ENCODE peak calls at places on chromosome 13, in eight cellular contexts. C, U, E, Y, V, J, O and N are unnamed samples.

GRCh38 chr13:108816381-108816780 is 187.0 kb downstream of the MYO16 start:
- DNase-seq in C (no peak), U (no peak), E (no peak), Y (no peak), V (no peak), J (peak), O (no peak), N (no peak)

GRCh38 chr13:99398916-99399622 is 91.9 kb upstream of the GPR183 start:
- DNase-seq in C (no peak), U (no peak), E (no peak), Y (no peak), V (no peak), J (no peak), O (no peak), N (no peak)

GRCh38 chr13:59494151-59494550 is 669.6 kb downstream of the DIAPH3 start:
- DNase-seq in C (no peak), U (no peak), E (no peak), Y (no peak), V (no peak), J (no peak), O (no peak), N (no peak)

GRCh38 chr13:114015608-114016295 is 41.9 kb upstream of the C13orf46 start:
- DNase-seq in C (peak), U (no peak), E (no peak), Y (peak), V (no peak), J (peak), O (no peak), N (no peak)

GRCh38 chr13:113742000-113742441 is 17.0 kb upstream of the TMEM255B start:
- DNase-seq in C (peak), U (peak), E (peak), Y (peak), V (no peak), J (peak), O (no peak), N (peak)

GRCh38 chr13:42101821-42102580 is 53.6 kb downstream of the DGKH start:
- DNase-seq in C (no peak), U (peak), E (no peak), Y (no peak), V (no peak), J (peak), O (peak), N (no peak)

GRCh38 chr13:94759120-94759728 is 46.9 kb upstream of the SOX21 start:
- DNase-seq in C (no peak), U (no peak), E (no peak), Y (no peak), V (no peak), J (no peak), O (no peak), N (no peak)

GRCh38 chr13:21347753-21348318 is 111.3 kb downstream of the ZDHHC20 start:
- DNase-seq in C (no peak), U (no peak), E (peak), Y (no peak), V (no peak), J (no peak), O (no peak), N (no peak)

GRCh38 chr13:40876020-40876738 is 86.8 kb downstream of the SLC25A15 start:
- DNase-seq in C (no peak), U (no peak), E (no peak), Y (no peak), V (no peak), J (no peak), O (no peak), N (no peak)

GRCh38 chr13:109699628-109700071 is 86.7 kb downstream of the IRS2 start:
- DNase-seq in C (no peak), U (no peak), E (peak), Y (no peak), V (no peak), J (no peak), O (no peak), N (no peak)

GRCh38 chr13:74145249-74145970 is 11.2 kb upstream of the KLF12 start:
- DNase-seq in C (peak), U (peak), E (no peak), Y (no peak), V (no peak), J (peak), O (no peak), N (peak)

GRCh38 chr13:49927755-49928154 is 8.4 kb downstream of the SPRYD7 start:
- DNase-seq in C (peak), U (peak), E (no peak), Y (no peak), V (no peak), J (peak), O (no peak), N (peak)

GRCh38 chr13:51760592-51760991 is 43.4 kb downstream of the DHRS12 start:
- DNase-seq in C (peak), U (peak), E (no peak), Y (no peak), V (peak), J (no peak), O (no peak), N (no peak)

GRCh38 chr13:33109801-33110200 is 93.6 kb downstream of the KL start:
- DNase-seq in C (peak), U (no peak), E (peak), Y (no peak), V (no peak), J (no peak), O (no peak), N (no peak)

GRCh38 chr13:109654341-109655205 is 131.8 kb downstream of the IRS2 start:
- DNase-seq in C (peak), U (no peak), E (no peak), Y (no peak), V (no peak), J (peak), O (no peak), N (peak)

GRCh38 chr13:44259045-44260042 is 114.3 kb upstream of the SERP2 start:
- DNase-seq in C (peak), U (peak), E (no peak), Y (peak), V (peak), J (peak), O (no peak), N (peak)

GRCh38 chr13:94154362-94154761 is 325.1 kb downstream of the DCT start:
- DNase-seq in C (peak), U (peak), E (peak), Y (peak), V (peak), J (peak), O (no peak), N (peak)

GRCh38 chr13:72507394-72508199 is 219.8 kb downstream of the MZT1 start:
- DNase-seq in C (no peak), U (peak), E (no peak), Y (no peak), V (no peak), J (peak), O (no peak), N (no peak)

GRCh38 chr13:85148009-85148408 is 651.2 kb downstream of the SLITRK6 start:
- DNase-seq in C (no peak), U (peak), E (peak), Y (no peak), V (no peak), J (no peak), O (no peak), N (no peak)

GRCh38 chr13:34357435-34358232 is 539.7 kb downstream of the RFC3 start:
- DNase-seq in C (peak), U (peak), E (peak), Y (peak), V (no peak), J (peak), O (no peak), N (peak)

GRCh38 chr13:109344552-109345157 is 441.7 kb downstream of the IRS2 start:
- DNase-seq in C (peak), U (peak), E (no peak), Y (peak), V (no peak), J (peak), O (no peak), N (peak)

GRCh38 chr13:59111711-59112110 is 1052.0 kb downstream of the DIAPH3 start:
- DNase-seq in C (peak), U (peak), E (no peak), Y (no peak), V (no peak), J (peak), O (no peak), N (peak)

GRCh38 chr13:36981156-36981743 is 17.9 kb downstream of the ALG5 start:
- DNase-seq in C (peak), U (peak), E (no peak), Y (peak), V (no peak), J (peak), O (no peak), N (peak)

GRCh38 chr13:41352935-41353801 is 42.1 kb downstream of the NAA16 start:
- DNase-seq in C (peak), U (peak), E (peak), Y (peak), V (no peak), J (peak), O (no peak), N (peak)

GRCh38 chr13:46866150-46866549 is 30.7 kb downstream of the HTR2A start:
- DNase-seq in C (peak), U (peak), E (peak), Y (peak), V (no peak), J (peak), O (no peak), N (peak)

GRCh38 chr13:73194310-73194709 is 135.5 kb downstream of the KLF5 start:
- DNase-seq in C (no peak), U (no peak), E (no peak), Y (no peak), V (no peak), J (no peak), O (no peak), N (no peak)

GRCh38 chr13:24742294-24742693 is 21.7 kb upstream of the RNF17 start:
- DNase-seq in C (no peak), U (peak), E (peak), Y (peak), V (no peak), J (no peak), O (no peak), N (no peak)

GRCh38 chr13:98563071-98563470 is 13.8 kb downstream of the STK24 start:
- DNase-seq in C (no peak), U (no peak), E (no peak), Y (no peak), V (no peak), J (no peak), O (no peak), N (no peak)

GRCh38 chr13:18943721-18944391 is 237.8 kb downstream of the TUBA3C start:
- DNase-seq in C (no peak), U (no peak), E (no peak), Y (no peak), V (no peak), J (no peak), O (no peak), N (no peak)

GRCh38 chr13:30569901-30570576 is 47.7 kb upstream of the USPL1 start:
- DNase-seq in C (peak), U (peak), E (peak), Y (peak), V (peak), J (peak), O (no peak), N (peak)

GRCh38 chr13:109989155-109989554 is 202.8 kb upstream of the IRS2 start:
- DNase-seq in C (peak), U (peak), E (peak), Y (no peak), V (no peak), J (peak), O (no peak), N (peak)

GRCh38 chr13:112233256-112233655 is 142.9 kb upstream of the SPACA7 start:
- DNase-seq in C (no peak), U (no peak), E (no peak), Y (no peak), V (no peak), J (no peak), O (no peak), N (no peak)

GRCh38 chr13:111590796-111591195 is 270.4 kb downstream of the TEX29 start:
- DNase-seq in C (no peak), U (no peak), E (no peak), Y (no peak), V (no peak), J (no peak), O (no peak), N (no peak)

GRCh38 chr13:112726018-112726767 is 36.4 kb downstream of the ATP11A start:
- DNase-seq in C (no peak), U (no peak), E (peak), Y (no peak), V (no peak), J (no peak), O (no peak), N (no peak)

GRCh38 chr13:57635541-57635940 is 4.0 kb downstream of the PCDH17 start:
- DNase-seq in C (no peak), U (peak), E (no peak), Y (no peak), V (no peak), J (no peak), O (no peak), N (no peak)

GRCh38 chr13:57637515-57637914 is 6.0 kb downstream of the PCDH17 start:
- DNase-seq in C (no peak), U (no peak), E (no peak), Y (no peak), V (no peak), J (no peak), O (no peak), N (no peak)

GRCh38 chr13:57634829-57635165 is 3.3 kb downstream of the PCDH17 start:
- DNase-seq in C (no peak), U (no peak), E (no peak), Y (no peak), V (no peak), J (no peak), O (no peak), N (no peak)

GRCh38 chr13:57638147-57638890 is 6.8 kb downstream of the PCDH17 start:
- DNase-seq in C (no peak), U (no peak), E (no peak), Y (no peak), V (no peak), J (no peak), O (no peak), N (no peak)

DNA sequence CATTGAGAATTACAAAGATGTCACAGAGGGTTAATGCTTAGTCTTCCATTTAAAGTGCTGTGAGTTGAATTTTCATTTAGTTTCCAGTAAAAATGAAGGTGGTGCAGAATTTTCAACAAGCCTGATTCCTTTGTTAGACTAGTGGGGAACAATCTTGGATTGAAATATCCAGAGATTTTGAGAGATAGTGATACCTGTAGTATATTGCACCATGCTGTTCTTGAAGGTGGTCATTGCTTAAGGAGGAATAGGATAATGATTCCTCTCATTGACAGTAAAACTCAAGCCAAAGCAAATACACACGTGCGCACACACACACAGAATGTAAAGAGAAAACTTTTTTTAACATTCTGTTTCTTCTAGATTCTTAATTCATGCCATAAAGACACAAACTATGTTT is 5.3 kb downstream of the PCDH17 start:
- DNase-seq in C (no peak), U (no peak), E (no peak), Y (no peak), V (no peak), J (no peak), O (no peak), N (no peak)
- H3K4me3 ChIP-seq in C (no peak), U (no peak), E (no peak), Y (no peak), V (no peak), J (no peak), O (peak), N (no peak)

GRCh38 chr13:23160241-23161175 is 20.3 kb upstream of the SGCG start:
- DNase-seq in C (no peak), U (peak), E (peak), Y (no peak), V (no peak), J (no peak), O (no peak), N (peak)
- TF ChIP-seq CTCF in C (peak), U (no peak), E (no peak), Y (no peak), V (no peak), J (no peak), O (peak), N (peak)

GRCh38 chr13:77915676-77916075 is 3.0 kb downstream of the EDNRB start:
- DNase-seq in C (peak), U (no peak), E (no peak), Y (no peak), V (no peak), J (no peak), O (no peak), N (no peak)
- H3K4me3 ChIP-seq in C (no peak), U (no peak), E (no peak), Y (no peak), V (no peak), J (no peak), O (peak), N (no peak)

GRCh38 chr13:96020941-96021340 is 32.3 kb downstream of the UGGT2 start:
- DNase-seq in C (no peak), U (no peak), E (no peak), Y (no peak), V (no peak), J (no peak), O (no peak), N (no peak)

GRCh38 chr13:96018135-96018534 is 35.1 kb downstream of the UGGT2 start:
- DNase-seq in C (no peak), U (no peak), E (no peak), Y (no peak), V (no peak), J (no peak), O (no peak), N (no peak)

GRCh38 chr13:96025283-96025682 is 27.9 kb downstream of the UGGT2 start:
- DNase-seq in C (peak), U (no peak), E (no peak), Y (no peak), V (no peak), J (peak), O (no peak), N (peak)

GRCh38 chr13:96020155-96020575 is 33.0 kb downstream of the UGGT2 start:
- DNase-seq in C (peak), U (peak), E (peak), Y (peak), V (no peak), J (peak), O (no peak), N (peak)
- TF ChIP-seq CTCF in C (peak), U (peak), E (peak), Y (peak), V (peak), J (peak), O (peak), N (peak)

GRCh38 chr13:45337803-45338202 is 3.2 kb downstream of the TPT1 start:
- DNase-seq in C (no peak), U (no peak), E (no peak), Y (no peak), V (no peak), J (no peak), O (no peak), N (no peak)
- H3K4me3 ChIP-seq in C (no peak), U (peak), E (peak), Y (no peak), V (no peak), J (peak), O (peak), N (no peak)

DNA sequence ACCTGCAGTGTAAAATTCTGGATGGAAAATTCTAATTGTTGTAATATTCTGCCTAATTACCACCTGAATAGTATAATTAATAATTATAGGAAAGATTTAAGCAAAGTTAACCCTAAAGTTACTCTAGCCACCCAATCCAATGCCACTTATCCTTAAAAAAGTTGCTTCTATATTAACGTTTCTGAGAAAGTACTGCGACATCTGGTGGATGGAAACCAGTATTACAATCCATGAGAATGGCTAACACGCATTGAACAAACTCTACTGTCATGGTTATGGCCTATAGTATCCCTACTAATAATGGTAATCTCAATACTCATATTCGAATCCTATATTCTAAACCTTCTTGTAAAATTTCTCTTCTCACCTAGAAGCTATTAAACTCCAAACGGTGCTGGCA is 1551.8 kb downstream of the SLITRK1 start:
- DNase-seq in C (peak), U (no peak), E (no peak), Y (peak), V (no peak), J (peak), O (no peak), N (no peak)
- TF ChIP-seq CTCF in C (peak), U (peak), E (peak), Y (peak), V (no peak), J (peak), O (peak), N (no peak)

GRCh38 chr13:35531551-35531950 is 55.1 kb upstream of the MAB21L1 start:
- DNase-seq in C (no peak), U (no peak), E (no peak), Y (no peak), V (no peak), J (no peak), O (no peak), N (no peak)
- H3K4me3 ChIP-seq in C (no peak), U (no peak), E (no peak), Y (no peak), V (no peak), J (no peak), O (no peak), N (no peak)